ENCODE peak calls at places on chromosome 4, in four cellular contexts. A is astrocyte of the spinal cord, M is NAMALWA, W is anterior cingulate cortex. F is an unnamed sample.

GRCh38 chr4:107069049-107069448 is 32.9 kb upstream of the DKK2 start:
- DNase-seq in W (no peak), A (peak), M (no peak), F (no peak)

GRCh38 chr4:114108869-114109268 is 129.4 kb upstream of the ARSJ start:
- DNase-seq in W (no peak), A (peak), M (no peak), F (no peak)

GRCh38 chr4:116358633-116359222 is 726.6 kb downstream of the TRAM1L1 start:
- DNase-seq in A (peak), M (peak), W (no peak), F (peak)

GRCh38 chr4:13525606-13526281 is 18.6 kb downstream of the NKX3-2 start:
- DNase-seq in M (no peak), W (no peak), A (no peak), F (no peak)

GRCh38 chr4:109012286-109012880 is 249.5 kb upstream of the ETNPPL start:
- DNase-seq in W (no peak), A (no peak), M (no peak), F (no peak)

GRCh38 chr4:152247271-152247975 is 288.5 kb downstream of the FBXW7 start:
- DNase-seq in A (no peak), M (no peak), W (no peak), F (no peak)

GRCh38 chr4:2265113-2266110 is 3.5 kb upstream of the MXD4 start:
- DNase-seq in M (no peak), W (no peak), A (no peak), F (no peak)

GRCh38 chr4:151227731-151228130 is 49.2 kb upstream of the PRSS48 start:
- DNase-seq in M (no peak), W (peak), A (peak), F (peak)

GRCh38 chr4:93515208-93515607 is 313.3 kb upstream of the ATOH1 start:
- DNase-seq in A (no peak), W (no peak), M (no peak), F (no peak)

GRCh38 chr4:150072906-150073714 is 5.1 kb upstream of the DCLK2 start:
- DNase-seq in A (peak), W (no peak), M (no peak), F (peak)

GRCh38 chr4:106868381-106869035 is 167.6 kb downstream of the DKK2 start:
- DNase-seq in M (no peak), W (no peak), A (peak), F (no peak)

GRCh38 chr4:127856485-127857447 is 23.9 kb upstream of the PLK4 start:
- DNase-seq in A (peak), W (no peak), M (no peak), F (no peak)

GRCh38 chr4:55367084-55367722 is 21.2 kb downstream of the SRD5A3 start:
- DNase-seq in M (no peak), A (peak), W (no peak), F (no peak)

GRCh38 chr4:155473420-155474095 is 96.8 kb upstream of the MAP9 start:
- DNase-seq in M (no peak), W (no peak), A (no peak), F (no peak)

GRCh38 chr4:35300996-35301774 is 943.1 kb downstream of the ARAP2 start:
- DNase-seq in W (no peak), A (no peak), M (no peak), F (no peak)

GRCh38 chr4:68256284-68256683 is 10.8 kb upstream of the TMPRSS11B start:
- DNase-seq in W (no peak), M (no peak), A (no peak), F (no peak)

GRCh38 chr4:128601992-128602695 is 207.4 kb upstream of the JADE1 start:
- DNase-seq in M (no peak), A (peak), W (peak), F (peak)

GRCh38 chr4:38154681-38155588 is 194.7 kb downstream of the PTTG2 start:
- DNase-seq in M (peak), A (no peak), W (no peak), F (no peak)

GRCh38 chr4:36758312-36758690 is 476.9 kb downstream of the DTHD1 start:
- DNase-seq in W (no peak), A (no peak), M (no peak), F (no peak)

GRCh38 chr4:6768539-6768905 is 14.0 kb upstream of the KIAA0232 start:
- DNase-seq in M (no peak), A (peak), W (no peak), F (no peak)

GRCh38 chr4:173525118-173526033 is 4.7 kb downstream of the HAND2 start:
- DNase-seq in W (no peak), M (no peak), A (no peak), F (no peak)

GRCh38 chr4:71550220-71551190 is 211.7 kb downstream of the SLC4A4 start:
- DNase-seq in W (no peak), M (no peak), A (peak), F (peak)

GRCh38 chr4:82898322-82899243 is 2.0 kb upstream of the THAP9 start:
- DNase-seq in A (peak), W (no peak), M (peak), F (peak)

GRCh38 chr4:36187723-36188333 is 56.5 kb downstream of the ARAP2 start:
- DNase-seq in W (no peak), A (peak), M (peak), F (no peak)

GRCh38 chr4:74114234-74114633 is 15.2 kb upstream of the CXCL2 start:
- DNase-seq in A (peak), W (no peak), M (no peak), F (peak)